ENCODE peak calls at places on chromosomes 5 and 9, in five cellular contexts. One of them, this sample, is unnamed.

GRCh38 chr9:112921549-112921948 is 30.9 kb upstream of the SLC46A2 start:
- DNase-seq in foreskin fibroblast: peak; percentile 38
- DNase-seq in choroid plexus epithelial cell: peak; percentile 85
- DNase-seq in GM23248: peak; percentile 78
- DNase-seq in CD4-positive, alpha-beta memory T cell: no peak
- DNase-seq in this sample: peak; percentile 52

GRCh38 chr5:108818613-108819272 is 71.0 kb downstream of the FER start:
- DNase-seq in foreskin fibroblast: peak; percentile 27
- DNase-seq in choroid plexus epithelial cell: peak; percentile 75
- DNase-seq in GM23248: peak; percentile 66
- DNase-seq in CD4-positive, alpha-beta memory T cell: no peak
- DNase-seq in this sample: peak; percentile 16

GRCh38 chr5:137296213-137296702 is 202.9 kb downstream of the SPOCK1 start:
- DNase-seq in foreskin fibroblast: no peak
- DNase-seq in choroid plexus epithelial cell: no peak
- DNase-seq in GM23248: no peak
- DNase-seq in CD4-positive, alpha-beta memory T cell: no peak
- DNase-seq in this sample: peak; percentile 93

GRCh38 chr5:159519365-159519764 is 189.1 kb upstream of the IL12B start:
- DNase-seq in foreskin fibroblast: no peak
- DNase-seq in choroid plexus epithelial cell: no peak
- DNase-seq in GM23248: peak; percentile 47
- DNase-seq in CD4-positive, alpha-beta memory T cell: no peak
- DNase-seq in this sample: peak; percentile 3

GRCh38 chr9:134123764-134124128 is 12.1 kb upstream of the WDR5 start:
- DNase-seq in foreskin fibroblast: no peak
- DNase-seq in choroid plexus epithelial cell: no peak
- DNase-seq in GM23248: peak; percentile 16
- DNase-seq in CD4-positive, alpha-beta memory T cell: no peak
- DNase-seq in this sample: no peak

GRCh38 chr9:77000330-77000729 is 19.1 kb upstream of the FOXB2 start:
- DNase-seq in foreskin fibroblast: no peak
- DNase-seq in choroid plexus epithelial cell: no peak
- DNase-seq in GM23248: no peak
- DNase-seq in CD4-positive, alpha-beta memory T cell: no peak
- DNase-seq in this sample: no peak

GRCh38 chr9:104970588-104970987 is 42.6 kb upstream of the ABCA1 start:
- DNase-seq in foreskin fibroblast: peak; percentile 44
- DNase-seq in choroid plexus epithelial cell: no peak
- DNase-seq in GM23248: peak; percentile 32
- DNase-seq in CD4-positive, alpha-beta memory T cell: no peak
- DNase-seq in this sample: peak; percentile 78

GRCh38 chr9:69357030-69357853 is 32.2 kb downstream of the ENTREP1 start:
- DNase-seq in foreskin fibroblast: no peak
- DNase-seq in choroid plexus epithelial cell: no peak
- DNase-seq in GM23248: peak; percentile 8
- DNase-seq in CD4-positive, alpha-beta memory T cell: no peak
- DNase-seq in this sample: no peak

GRCh38 chr9:17291766-17292165 is 156.9 kb downstream of the CNTLN start:
- DNase-seq in foreskin fibroblast: peak; percentile 8
- DNase-seq in choroid plexus epithelial cell: peak; percentile 70
- DNase-seq in GM23248: peak; percentile 2
- DNase-seq in CD4-positive, alpha-beta memory T cell: no peak
- DNase-seq in this sample: no peak

GRCh38 chr5:134997015-134997414 is 29.3 kb downstream of the CATSPER3 start:
- DNase-seq in foreskin fibroblast: no peak
- DNase-seq in choroid plexus epithelial cell: no peak
- DNase-seq in GM23248: no peak
- DNase-seq in CD4-positive, alpha-beta memory T cell: no peak
- DNase-seq in this sample: no peak

GRCh38 chr9:98333703-98334582 is 78.5 kb upstream of the TBC1D2 start:
- DNase-seq in foreskin fibroblast: peak; percentile 82
- DNase-seq in choroid plexus epithelial cell: peak; percentile 61
- DNase-seq in GM23248: peak; percentile 86
- DNase-seq in CD4-positive, alpha-beta memory T cell: no peak
- DNase-seq in this sample: peak; percentile 77

GRCh38 chr5:53076014-53076413 is 33.5 kb downstream of the MOCS2 start:
- DNase-seq in foreskin fibroblast: no peak
- DNase-seq in choroid plexus epithelial cell: peak; percentile 39
- DNase-seq in GM23248: peak; percentile 5
- DNase-seq in CD4-positive, alpha-beta memory T cell: no peak
- DNase-seq in this sample: peak; percentile 6

GRCh38 chr9:100498592-100498991 is 25.6 kb downstream of the TMEFF1 start:
- DNase-seq in foreskin fibroblast: no peak
- DNase-seq in choroid plexus epithelial cell: peak; percentile 50
- DNase-seq in GM23248: peak; percentile 45
- DNase-seq in CD4-positive, alpha-beta memory T cell: no peak
- DNase-seq in this sample: no peak

GRCh38 chr5:142386151-142387021 is 61.6 kb upstream of the SPRY4 start:
- DNase-seq in foreskin fibroblast: no peak
- DNase-seq in choroid plexus epithelial cell: no peak
- DNase-seq in GM23248: peak; percentile 30
- DNase-seq in CD4-positive, alpha-beta memory T cell: no peak
- DNase-seq in this sample: no peak